ENCODE peak calls at places on chromosomes 4 and X, in seven cellular contexts. One of them, this sample, is unnamed.

GRCh38 chrX:115896362-115896761 is 274.2 kb upstream of the AGTR2 start:
- DNase-seq in NCI-H2029 treated with DMSO at 0.1 percent for 48 hours: no peak
- DNase-seq in hypothalamus: no peak
- DNase-seq in activated naive CD8-positive, alpha-beta T cell treated with anti-CD3 and anti-CD28 coated beads, Interleukin-2, amount 50 U/mL, for 24 hours: no peak
- DNase-seq in Karpas-422: no peak
- DNase-seq in LHCN-M2: no peak
- DNase-seq in tibial artery: no peak
- DNase-seq in this sample: no peak

GRCh38 chrX:149819371-149819770 is 37.6 kb downstream of the MAGEA9 start:
- DNase-seq in NCI-H2029 treated with DMSO at 0.1 percent for 48 hours: no peak
- DNase-seq in hypothalamus: no peak
- DNase-seq in activated naive CD8-positive, alpha-beta T cell treated with anti-CD3 and anti-CD28 coated beads, Interleukin-2, amount 50 U/mL, for 24 hours: no peak
- DNase-seq in Karpas-422: no peak
- DNase-seq in LHCN-M2: no peak
- DNase-seq in tibial artery: no peak
- DNase-seq in this sample: no peak

GRCh38 chrX:18887177-18887820 is 96.6 kb downstream of the PHKA2 start:
- DNase-seq in NCI-H2029 treated with DMSO at 0.1 percent for 48 hours: no peak
- DNase-seq in hypothalamus: no peak
- DNase-seq in activated naive CD8-positive, alpha-beta T cell treated with anti-CD3 and anti-CD28 coated beads, Interleukin-2, amount 50 U/mL, for 24 hours: no peak
- DNase-seq in Karpas-422: no peak
- DNase-seq in LHCN-M2: no peak
- DNase-seq in tibial artery: no peak
- DNase-seq in this sample: no peak

GRCh38 chr4:60396680-60397079 is 803.4 kb upstream of the ADGRL3 start:
- DNase-seq in NCI-H2029 treated with DMSO at 0.1 percent for 48 hours: no peak
- DNase-seq in hypothalamus: no peak
- DNase-seq in activated naive CD8-positive, alpha-beta T cell treated with anti-CD3 and anti-CD28 coated beads, Interleukin-2, amount 50 U/mL, for 24 hours: no peak
- DNase-seq in Karpas-422: no peak
- DNase-seq in LHCN-M2: no peak
- DNase-seq in tibial artery: no peak
- DNase-seq in this sample: no peak

GRCh38 chr4:28225689-28226353 is 1365.2 kb downstream of the STIM2 start:
- DNase-seq in NCI-H2029 treated with DMSO at 0.1 percent for 48 hours: no peak
- DNase-seq in hypothalamus: no peak
- DNase-seq in activated naive CD8-positive, alpha-beta T cell treated with anti-CD3 and anti-CD28 coated beads, Interleukin-2, amount 50 U/mL, for 24 hours: no peak
- DNase-seq in Karpas-422: no peak
- DNase-seq in LHCN-M2: peak
- DNase-seq in tibial artery: no peak
- DNase-seq in this sample: no peak

GRCh38 chr4:15837591-15837990 is 59.5 kb downstream of the CD38 start:
- DNase-seq in NCI-H2029 treated with DMSO at 0.1 percent for 48 hours: no peak
- DNase-seq in hypothalamus: no peak
- DNase-seq in activated naive CD8-positive, alpha-beta T cell treated with anti-CD3 and anti-CD28 coated beads, Interleukin-2, amount 50 U/mL, for 24 hours: no peak
- DNase-seq in Karpas-422: no peak
- DNase-seq in LHCN-M2: no peak
- DNase-seq in tibial artery: no peak
- DNase-seq in this sample: no peak

GRCh38 chr4:186952709-186953108 is 229.1 kb upstream of the FAT1 start:
- DNase-seq in NCI-H2029 treated with DMSO at 0.1 percent for 48 hours: no peak
- DNase-seq in hypothalamus: no peak
- DNase-seq in activated naive CD8-positive, alpha-beta T cell treated with anti-CD3 and anti-CD28 coated beads, Interleukin-2, amount 50 U/mL, for 24 hours: no peak
- DNase-seq in Karpas-422: no peak
- DNase-seq in LHCN-M2: no peak
- DNase-seq in tibial artery: no peak
- DNase-seq in this sample: no peak

GRCh38 chrX:153641575-153642312 is 5.3 kb upstream of the DUSP9 start:
- DNase-seq in NCI-H2029 treated with DMSO at 0.1 percent for 48 hours: no peak
- DNase-seq in hypothalamus: no peak
- DNase-seq in activated naive CD8-positive, alpha-beta T cell treated with anti-CD3 and anti-CD28 coated beads, Interleukin-2, amount 50 U/mL, for 24 hours: no peak
- DNase-seq in Karpas-422: no peak
- DNase-seq in LHCN-M2: no peak
- DNase-seq in tibial artery: no peak
- DNase-seq in this sample: no peak

GRCh38 chr4:172654482-172654881 is 514.1 kb upstream of the GALNT7 start:
- DNase-seq in NCI-H2029 treated with DMSO at 0.1 percent for 48 hours: no peak
- DNase-seq in hypothalamus: no peak
- DNase-seq in activated naive CD8-positive, alpha-beta T cell treated with anti-CD3 and anti-CD28 coated beads, Interleukin-2, amount 50 U/mL, for 24 hours: no peak
- DNase-seq in Karpas-422: no peak
- DNase-seq in LHCN-M2: no peak
- DNase-seq in tibial artery: no peak
- DNase-seq in this sample: no peak

GRCh38 chr4:27635936-27636913 is 775.6 kb downstream of the STIM2 start:
- DNase-seq in NCI-H2029 treated with DMSO at 0.1 percent for 48 hours: no peak
- DNase-seq in hypothalamus: no peak
- DNase-seq in activated naive CD8-positive, alpha-beta T cell treated with anti-CD3 and anti-CD28 coated beads, Interleukin-2, amount 50 U/mL, for 24 hours: no peak
- DNase-seq in Karpas-422: no peak
- DNase-seq in LHCN-M2: no peak
- DNase-seq in tibial artery: no peak
- DNase-seq in this sample: no peak

GRCh38 chrX:64842492-64842891 is 133.8 kb downstream of the ZC4H2 start:
- DNase-seq in NCI-H2029 treated with DMSO at 0.1 percent for 48 hours: no peak
- DNase-seq in hypothalamus: no peak
- DNase-seq in activated naive CD8-positive, alpha-beta T cell treated with anti-CD3 and anti-CD28 coated beads, Interleukin-2, amount 50 U/mL, for 24 hours: no peak
- DNase-seq in Karpas-422: no peak
- DNase-seq in LHCN-M2: no peak
- DNase-seq in tibial artery: no peak
- DNase-seq in this sample: no peak

GRCh38 chr4:150903603-150904002 is 111.5 kb downstream of the LRBA start:
- DNase-seq in NCI-H2029 treated with DMSO at 0.1 percent for 48 hours: no peak
- DNase-seq in hypothalamus: no peak
- DNase-seq in activated naive CD8-positive, alpha-beta T cell treated with anti-CD3 and anti-CD28 coated beads, Interleukin-2, amount 50 U/mL, for 24 hours: no peak
- DNase-seq in Karpas-422: no peak
- DNase-seq in LHCN-M2: no peak
- DNase-seq in tibial artery: no peak
- DNase-seq in this sample: no peak

GRCh38 chr4:153501578-153501977 is 35.4 kb downstream of the TMEM131L start:
- DNase-seq in NCI-H2029 treated with DMSO at 0.1 percent for 48 hours: no peak
- DNase-seq in hypothalamus: no peak
- DNase-seq in activated naive CD8-positive, alpha-beta T cell treated with anti-CD3 and anti-CD28 coated beads, Interleukin-2, amount 50 U/mL, for 24 hours: no peak
- DNase-seq in Karpas-422: no peak
- DNase-seq in LHCN-M2: no peak
- DNase-seq in tibial artery: no peak
- DNase-seq in this sample: no peak

GRCh38 chrX:53184836-53185235 is 40.2 kb downstream of the KDM5C start:
- DNase-seq in NCI-H2029 treated with DMSO at 0.1 percent for 48 hours: no peak
- DNase-seq in hypothalamus: no peak
- DNase-seq in activated naive CD8-positive, alpha-beta T cell treated with anti-CD3 and anti-CD28 coated beads, Interleukin-2, amount 50 U/mL, for 24 hours: no peak
- DNase-seq in Karpas-422: no peak
- DNase-seq in LHCN-M2: peak
- DNase-seq in tibial artery: no peak
- DNase-seq in this sample: no peak

GRCh38 chrX:44432641-44433040 is 89.2 kb upstream of the EFHC2 start:
- DNase-seq in NCI-H2029 treated with DMSO at 0.1 percent for 48 hours: no peak
- DNase-seq in hypothalamus: no peak
- DNase-seq in activated naive CD8-positive, alpha-beta T cell treated with anti-CD3 and anti-CD28 coated beads, Interleukin-2, amount 50 U/mL, for 24 hours: no peak
- DNase-seq in Karpas-422: no peak
- DNase-seq in LHCN-M2: no peak
- DNase-seq in tibial artery: no peak
- DNase-seq in this sample: no peak

GRCh38 chrX:130676861-130677260 is 226.1 kb downstream of the ENOX2 start:
- DNase-seq in NCI-H2029 treated with DMSO at 0.1 percent for 48 hours: no peak
- DNase-seq in hypothalamus: no peak
- DNase-seq in activated naive CD8-positive, alpha-beta T cell treated with anti-CD3 and anti-CD28 coated beads, Interleukin-2, amount 50 U/mL, for 24 hours: no peak
- DNase-seq in Karpas-422: no peak
- DNase-seq in LHCN-M2: no peak
- DNase-seq in tibial artery: no peak
- DNase-seq in this sample: no peak

GRCh38 chr4:38230121-38230728 is 270.0 kb downstream of the PTTG2 start:
- DNase-seq in NCI-H2029 treated with DMSO at 0.1 percent for 48 hours: no peak
- DNase-seq in hypothalamus: no peak
- DNase-seq in activated naive CD8-positive, alpha-beta T cell treated with anti-CD3 and anti-CD28 coated beads, Interleukin-2, amount 50 U/mL, for 24 hours: no peak
- DNase-seq in Karpas-422: no peak
- DNase-seq in LHCN-M2: no peak
- DNase-seq in tibial artery: no peak
- DNase-seq in this sample: no peak

GRCh38 chrX:47366051-47366722 is 4.2 kb upstream of the ZNF157 start:
- DNase-seq in NCI-H2029 treated with DMSO at 0.1 percent for 48 hours: peak
- DNase-seq in hypothalamus: peak
- DNase-seq in activated naive CD8-positive, alpha-beta T cell treated with anti-CD3 and anti-CD28 coated beads, Interleukin-2, amount 50 U/mL, for 24 hours: peak
- DNase-seq in Karpas-422: peak
- DNase-seq in LHCN-M2: peak
- DNase-seq in tibial artery: peak
- DNase-seq in this sample: peak

GRCh38 chr4:88575222-88575621 is 17.1 kb upstream of the HERC3 start:
- DNase-seq in NCI-H2029 treated with DMSO at 0.1 percent for 48 hours: no peak
- DNase-seq in hypothalamus: no peak
- DNase-seq in activated naive CD8-positive, alpha-beta T cell treated with anti-CD3 and anti-CD28 coated beads, Interleukin-2, amount 50 U/mL, for 24 hours: no peak
- DNase-seq in Karpas-422: no peak
- DNase-seq in LHCN-M2: peak
- DNase-seq in tibial artery: no peak
- DNase-seq in this sample: no peak

GRCh38 chr4:153467897-153468262 is 1.7 kb downstream of the TMEM131L start:
- DNase-seq in NCI-H2029 treated with DMSO at 0.1 percent for 48 hours: no peak
- DNase-seq in hypothalamus: no peak
- DNase-seq in activated naive CD8-positive, alpha-beta T cell treated with anti-CD3 and anti-CD28 coated beads, Interleukin-2, amount 50 U/mL, for 24 hours: no peak
- DNase-seq in Karpas-422: peak
- DNase-seq in LHCN-M2: no peak
- DNase-seq in tibial artery: no peak
- DNase-seq in this sample: no peak

GRCh38 chrX:107731831-107732502 is 43.6 kb downstream of the TSC22D3 start:
- DNase-seq in NCI-H2029 treated with DMSO at 0.1 percent for 48 hours: peak
- DNase-seq in hypothalamus: peak
- DNase-seq in activated naive CD8-positive, alpha-beta T cell treated with anti-CD3 and anti-CD28 coated beads, Interleukin-2, amount 50 U/mL, for 24 hours: no peak
- DNase-seq in Karpas-422: no peak
- DNase-seq in LHCN-M2: peak
- DNase-seq in tibial artery: peak
- DNase-seq in this sample: peak

GRCh38 chr4:54484361-54484760 is 173.4 kb upstream of the KIT start:
- DNase-seq in NCI-H2029 treated with DMSO at 0.1 percent for 48 hours: peak
- DNase-seq in hypothalamus: no peak
- DNase-seq in activated naive CD8-positive, alpha-beta T cell treated with anti-CD3 and anti-CD28 coated beads, Interleukin-2, amount 50 U/mL, for 24 hours: no peak
- DNase-seq in Karpas-422: no peak
- DNase-seq in LHCN-M2: no peak
- DNase-seq in tibial artery: no peak
- DNase-seq in this sample: no peak

GRCh38 chr4:8759987-8760386 is 111.7 kb downstream of the HMX1 start:
- DNase-seq in NCI-H2029 treated with DMSO at 0.1 percent for 48 hours: no peak
- DNase-seq in hypothalamus: no peak
- DNase-seq in activated naive CD8-positive, alpha-beta T cell treated with anti-CD3 and anti-CD28 coated beads, Interleukin-2, amount 50 U/mL, for 24 hours: no peak
- DNase-seq in Karpas-422: no peak
- DNase-seq in LHCN-M2: no peak
- DNase-seq in tibial artery: peak
- DNase-seq in this sample: peak

GRCh38 chrX:71163010-71163409 is 18.4 kb downstream of the NLGN3 start:
- DNase-seq in NCI-H2029 treated with DMSO at 0.1 percent for 48 hours: no peak
- DNase-seq in hypothalamus: no peak
- DNase-seq in activated naive CD8-positive, alpha-beta T cell treated with anti-CD3 and anti-CD28 coated beads, Interleukin-2, amount 50 U/mL, for 24 hours: no peak
- DNase-seq in Karpas-422: no peak
- DNase-seq in LHCN-M2: no peak
- DNase-seq in tibial artery: no peak
- DNase-seq in this sample: no peak

GRCh38 chrX:347351-348117 is 28.9 kb upstream of the GTPBP6 start:
- DNase-seq in NCI-H2029 treated with DMSO at 0.1 percent for 48 hours: no peak
- DNase-seq in hypothalamus: no peak
- DNase-seq in activated naive CD8-positive, alpha-beta T cell treated with anti-CD3 and anti-CD28 coated beads, Interleukin-2, amount 50 U/mL, for 24 hours: no peak
- DNase-seq in Karpas-422: no peak
- DNase-seq in LHCN-M2: no peak
- DNase-seq in tibial artery: no peak
- DNase-seq in this sample: peak

GRCh38 chrX:130545796-130546195 is 144.0 kb downstream of the RBMX2 start:
- DNase-seq in NCI-H2029 treated with DMSO at 0.1 percent for 48 hours: no peak
- DNase-seq in hypothalamus: no peak
- DNase-seq in activated naive CD8-positive, alpha-beta T cell treated with anti-CD3 and anti-CD28 coated beads, Interleukin-2, amount 50 U/mL, for 24 hours: no peak
- DNase-seq in Karpas-422: no peak
- DNase-seq in LHCN-M2: no peak
- DNase-seq in tibial artery: no peak
- DNase-seq in this sample: no peak

GRCh38 chr4:12375805-12376204 is 947.1 kb upstream of the HS3ST1 start:
- DNase-seq in NCI-H2029 treated with DMSO at 0.1 percent for 48 hours: no peak
- DNase-seq in hypothalamus: no peak
- DNase-seq in activated naive CD8-positive, alpha-beta T cell treated with anti-CD3 and anti-CD28 coated beads, Interleukin-2, amount 50 U/mL, for 24 hours: no peak
- DNase-seq in Karpas-422: no peak
- DNase-seq in LHCN-M2: no peak
- DNase-seq in tibial artery: no peak
- DNase-seq in this sample: no peak

GRCh38 chr4:185534850-185535761 is at the start of gene PDLIM3:
- DNase-seq in NCI-H2029 treated with DMSO at 0.1 percent for 48 hours: peak
- DNase-seq in hypothalamus: peak
- DNase-seq in activated naive CD8-positive, alpha-beta T cell treated with anti-CD3 and anti-CD28 coated beads, Interleukin-2, amount 50 U/mL, for 24 hours: peak
- DNase-seq in Karpas-422: no peak
- DNase-seq in LHCN-M2: peak
- DNase-seq in tibial artery: peak
- DNase-seq in this sample: peak

GRCh38 chr4:183989471-183989870 is 84.4 kb downstream of the STOX2 start:
- DNase-seq in NCI-H2029 treated with DMSO at 0.1 percent for 48 hours: no peak
- DNase-seq in hypothalamus: no peak
- DNase-seq in activated naive CD8-positive, alpha-beta T cell treated with anti-CD3 and anti-CD28 coated beads, Interleukin-2, amount 50 U/mL, for 24 hours: no peak
- DNase-seq in Karpas-422: no peak
- DNase-seq in LHCN-M2: no peak
- DNase-seq in tibial artery: no peak
- DNase-seq in this sample: no peak